ENCODE peak calls at places on chromosomes 1 and 21, in nine cellular contexts. F is CD8-positive, alpha-beta T cell; L is tibial nerve; P is cardiac fibroblast; B is fibroblast of pulmonary artery; C is foreskin fibroblast; W is ovary; K is choroid plexus epithelial cell; J is epithelial cell of esophagus. O is an unnamed sample.

GRCh38 chr1:229433364-229434004 is 410 bp downstream of the ACTA1 start:
- DNase-seq in F (no peak), L (no peak), P (no peak), B (no peak), C (no peak), W (no peak), K (no peak), J (no peak), O (no peak)

GRCh38 chr21:17858764-17859163 is 39.6 kb upstream of the C21orf91 start:
- DNase-seq in F (no peak), L (no peak), P (no peak), B (no peak), C (no peak), W (no peak), K (no peak), J (no peak), O (no peak)

GRCh38 chr1:206568779-206569352 is 43.4 kb downstream of the EIF2D start:
- DNase-seq in F (no peak), L (no peak), P (no peak), B (no peak), C (no peak), W (no peak), K (no peak), J (no peak), O (no peak)

GRCh38 chr1:118247593-118247992 is 62.6 kb upstream of the SPAG17 start:
- DNase-seq in F (no peak), L (no peak), P (no peak), B (peak), C (peak), W (no peak), K (peak), J (peak), O (no peak)

GRCh38 chr1:113783254-113784103 is 24.2 kb upstream of the PHTF1 start:
- DNase-seq in F (peak), L (no peak), P (peak), B (peak), C (peak), W (no peak), K (peak), J (peak), O (no peak)

GRCh38 chr1:233945573-233945972 is 41.1 kb downstream of the SLC35F3 start:
- DNase-seq in F (no peak), L (no peak), P (no peak), B (no peak), C (no peak), W (no peak), K (no peak), J (peak), O (peak)

GRCh38 chr1:29099286-29099685 is 24.4 kb downstream of the TMEM200B start:
- DNase-seq in F (no peak), L (no peak), P (no peak), B (no peak), C (no peak), W (no peak), K (no peak), J (no peak), O (no peak)

GRCh38 chr1:1175221-1176062 is 1.8 kb downstream of the TTLL10 start:
- DNase-seq in F (no peak), L (no peak), P (no peak), B (no peak), C (no peak), W (no peak), K (no peak), J (no peak), O (no peak)

GRCh38 chr1:201488817-201489581 is 17.9 kb downstream of the CSRP1 start:
- DNase-seq in F (no peak), L (no peak), P (peak), B (peak), C (peak), W (peak), K (peak), J (peak), O (peak)

GRCh38 chr1:35745124-35745730 is 24.6 kb downstream of the CLSPN start:
- DNase-seq in F (no peak), L (no peak), P (no peak), B (no peak), C (no peak), W (no peak), K (no peak), J (no peak), O (no peak)

DNA sequence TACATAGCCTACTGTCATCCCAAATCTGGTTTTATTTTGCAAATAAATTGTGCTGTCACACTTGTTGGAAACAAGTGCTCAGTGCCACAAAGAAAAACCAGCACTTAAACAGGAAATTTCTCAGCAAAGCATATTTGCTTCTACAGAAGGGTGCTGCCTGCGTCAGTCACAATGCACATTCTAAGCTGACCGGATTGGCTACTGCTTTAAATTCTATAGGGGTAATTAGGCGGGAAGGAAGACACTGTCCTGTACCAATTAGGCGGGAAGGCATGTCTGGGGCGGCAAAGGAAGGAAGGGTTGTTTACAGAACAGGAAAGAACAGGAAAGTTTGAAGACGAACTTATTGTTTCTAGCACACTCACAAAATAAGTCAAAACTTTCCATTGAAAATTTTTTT is 2.8 kb downstream of the IFI16 start:
- DNase-seq in F (peak), L (no peak), P (peak), B (no peak), C (peak), W (no peak), K (no peak), J (peak), O (no peak)
- H3K4me3 ChIP-seq in F (peak), L (peak), P (peak), B (peak), C (peak), W (peak), K (peak), J (peak), O (peak)

DNA sequence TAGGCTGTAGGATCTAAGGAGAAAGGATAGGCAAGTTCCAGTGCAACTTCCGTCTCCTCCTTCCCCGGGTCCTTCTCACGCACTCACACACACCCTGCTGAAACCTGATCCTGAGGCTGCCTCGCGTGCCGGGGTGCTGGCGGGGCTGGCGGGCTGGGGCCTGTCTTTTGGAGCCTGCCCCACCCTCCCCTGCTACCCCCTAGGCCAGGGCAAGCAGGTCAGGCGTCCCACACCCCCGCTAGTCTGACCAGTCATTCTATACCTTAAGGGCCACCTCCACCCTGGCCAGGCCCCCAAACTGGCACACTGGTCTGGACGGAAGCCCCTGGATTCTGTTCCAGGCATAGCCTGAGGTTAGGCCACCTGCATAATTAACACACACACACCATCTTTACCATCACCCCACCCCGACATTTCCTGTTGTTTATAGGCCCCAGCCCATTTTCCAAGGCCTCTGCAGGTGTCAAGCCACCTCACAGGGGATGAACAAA is 48.2 kb upstream of the ARTN start:
- DNase-seq in F (no peak), L (no peak), P (no peak), B (no peak), C (no peak), W (no peak), K (peak), J (peak), O (no peak)
- TF ChIP-seq CTCF in F (no peak), L (no peak), P (no peak), B (no peak), C (no peak), W (no peak), K (no peak), J (no peak), O (no peak)

DNA sequence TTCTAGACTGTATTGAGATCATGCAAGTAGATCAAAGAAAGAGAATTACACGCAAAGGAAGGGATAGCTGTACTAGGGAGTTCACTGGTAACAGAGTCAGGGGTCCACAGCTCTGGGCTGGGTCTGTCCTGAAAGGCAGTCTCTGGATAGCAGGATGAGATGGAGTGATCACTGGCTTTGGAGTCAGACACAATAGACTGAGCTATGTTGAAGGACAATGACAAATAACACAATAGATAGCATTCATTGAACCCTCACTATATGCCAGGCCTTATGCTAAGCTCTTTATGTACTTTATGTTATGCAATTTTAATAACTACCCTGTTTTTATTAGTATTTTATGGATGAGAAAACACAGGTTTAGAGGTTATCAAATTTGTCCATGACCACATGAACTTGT is 10.0 kb upstream of the DNAJC6 start:
- DNase-seq in F (no peak), L (no peak), P (no peak), B (no peak), C (no peak), W (no peak), K (no peak), J (no peak), O (no peak)
- H3K4me3 ChIP-seq in F (no peak), L (no peak), P (no peak), B (no peak), C (no peak), W (no peak), K (no peak), J (no peak), O (no peak)

GRCh38 chr1:192512426-192513125 is 63.0 kb upstream of the RGS1 start:
- DNase-seq in F (no peak), L (no peak), P (no peak), B (no peak), C (no peak), W (no peak), K (no peak), J (no peak), O (no peak)

GRCh38 chr1:192506741-192507155 is 68.8 kb upstream of the RGS1 start:
- DNase-seq in F (no peak), L (no peak), P (peak), B (peak), C (peak), W (no peak), K (peak), J (peak), O (no peak)
- TF ChIP-seq CTCF in F (no peak), L (no peak), P (peak), B (peak), C (peak), W (no peak), K (peak), J (no peak), O (peak)